ENCODE peak calls at places on chromosomes 7 and 10, in seven cellular contexts. One of them, this sample, is unnamed.
A peak's percentile ranks its signal among the peaks of the same experiment; 100 is the strongest.

GRCh38 chr7:97187067-97187466 is 69.6 kb downstream of the SDHAF3 start:
- DNase-seq in Peyer's patch: no peak
- DNase-seq in fibroblast of the aortic adventitia: peak; percentile 43
- DNase-seq in lung: no peak
- DNase-seq in AG09319: peak; percentile 4
- DNase-seq in hepatocyte: no peak
- DNase-seq in cardiac fibroblast: peak; percentile 60
- DNase-seq in this sample: peak; percentile 67

GRCh38 chr10:79093658-79094411 is 25.1 kb downstream of the ZMIZ1 start:
- DNase-seq in Peyer's patch: peak; percentile 87
- DNase-seq in fibroblast of the aortic adventitia: peak; percentile 64
- DNase-seq in lung: peak; percentile 57
- DNase-seq in AG09319: no peak
- DNase-seq in hepatocyte: peak; percentile 85
- DNase-seq in cardiac fibroblast: peak; percentile 51
- DNase-seq in this sample: no peak

GRCh38 chr7:48366096-48366495 is 194.8 kb downstream of the ABCA13 start:
- DNase-seq in Peyer's patch: no peak
- DNase-seq in fibroblast of the aortic adventitia: no peak
- DNase-seq in lung: no peak
- DNase-seq in AG09319: no peak
- DNase-seq in hepatocyte: no peak
- DNase-seq in cardiac fibroblast: peak; percentile 5
- DNase-seq in this sample: no peak

GRCh38 chr10:76033457-76034196 is 602.2 kb downstream of the LRMDA start:
- DNase-seq in Peyer's patch: no peak
- DNase-seq in fibroblast of the aortic adventitia: peak; percentile 43
- DNase-seq in lung: peak; percentile 34
- DNase-seq in AG09319: peak; percentile 31
- DNase-seq in hepatocyte: peak; percentile 48
- DNase-seq in cardiac fibroblast: peak; percentile 30
- DNase-seq in this sample: peak; percentile 88

GRCh38 chr7:25847331-25848070 is 304.5 kb upstream of the NFE2L3 start:
- DNase-seq in Peyer's patch: no peak
- DNase-seq in fibroblast of the aortic adventitia: peak; percentile 78
- DNase-seq in lung: no peak
- DNase-seq in AG09319: no peak
- DNase-seq in hepatocyte: no peak
- DNase-seq in cardiac fibroblast: peak; percentile 79
- DNase-seq in this sample: peak; percentile 54

GRCh38 chr7:28516390-28517145 is 104.2 kb downstream of the CREB5 start:
- DNase-seq in Peyer's patch: no peak
- DNase-seq in fibroblast of the aortic adventitia: no peak
- DNase-seq in lung: no peak
- DNase-seq in AG09319: no peak
- DNase-seq in hepatocyte: no peak
- DNase-seq in cardiac fibroblast: no peak
- DNase-seq in this sample: no peak

GRCh38 chr10:108393111-108393510 is 1228.6 kb upstream of the SORCS1 start:
- DNase-seq in Peyer's patch: no peak
- DNase-seq in fibroblast of the aortic adventitia: peak; percentile 71
- DNase-seq in lung: no peak
- DNase-seq in AG09319: peak; percentile 10
- DNase-seq in hepatocyte: no peak
- DNase-seq in cardiac fibroblast: peak; percentile 3
- DNase-seq in this sample: peak; percentile 41

GRCh38 chr7:117217121-117217520 is 105.7 kb downstream of the WNT2 start:
- DNase-seq in Peyer's patch: no peak
- DNase-seq in fibroblast of the aortic adventitia: no peak
- DNase-seq in lung: no peak
- DNase-seq in AG09319: no peak
- DNase-seq in hepatocyte: no peak
- DNase-seq in cardiac fibroblast: no peak
- DNase-seq in this sample: peak; percentile 50

GRCh38 chr7:81503321-81503720 is 266.5 kb downstream of the HGF start:
- DNase-seq in Peyer's patch: no peak
- DNase-seq in fibroblast of the aortic adventitia: no peak
- DNase-seq in lung: no peak
- DNase-seq in AG09319: no peak
- DNase-seq in hepatocyte: no peak
- DNase-seq in cardiac fibroblast: no peak
- DNase-seq in this sample: peak; percentile 29

GRCh38 chr7:25407053-25407452 is 178.8 kb upstream of the NPVF start:
- DNase-seq in Peyer's patch: no peak
- DNase-seq in fibroblast of the aortic adventitia: no peak
- DNase-seq in lung: no peak
- DNase-seq in AG09319: no peak
- DNase-seq in hepatocyte: no peak
- DNase-seq in cardiac fibroblast: no peak
- DNase-seq in this sample: no peak

GRCh38 chr10:51918451-51918850 is 219.1 kb upstream of the CSTF2T start:
- DNase-seq in Peyer's patch: no peak
- DNase-seq in fibroblast of the aortic adventitia: no peak
- DNase-seq in lung: no peak
- DNase-seq in AG09319: no peak
- DNase-seq in hepatocyte: no peak
- DNase-seq in cardiac fibroblast: no peak
- DNase-seq in this sample: no peak

GRCh38 chr10:61890430-61890829 is 11.1 kb upstream of the ARID5B start:
- DNase-seq in Peyer's patch: no peak
- DNase-seq in fibroblast of the aortic adventitia: no peak
- DNase-seq in lung: no peak
- DNase-seq in AG09319: no peak
- DNase-seq in hepatocyte: no peak
- DNase-seq in cardiac fibroblast: no peak
- DNase-seq in this sample: peak; percentile 56

GRCh38 chr10:114026189-114027040 is 17.3 kb upstream of the ADRB1 start:
- DNase-seq in Peyer's patch: no peak
- DNase-seq in fibroblast of the aortic adventitia: peak; percentile 47
- DNase-seq in lung: no peak
- DNase-seq in AG09319: no peak
- DNase-seq in hepatocyte: peak; percentile 31
- DNase-seq in cardiac fibroblast: peak; percentile 71
- DNase-seq in this sample: peak; percentile 71

GRCh38 chr7:150716368-150716767 is at the start of gene GIMAP1:
- DNase-seq in Peyer's patch: no peak
- DNase-seq in fibroblast of the aortic adventitia: no peak
- DNase-seq in lung: no peak
- DNase-seq in AG09319: no peak
- DNase-seq in hepatocyte: no peak
- DNase-seq in cardiac fibroblast: no peak
- DNase-seq in this sample: no peak

GRCh38 chr7:3153118-3153517 is 109.5 kb upstream of the CARD11 start:
- DNase-seq in Peyer's patch: no peak
- DNase-seq in fibroblast of the aortic adventitia: no peak
- DNase-seq in lung: no peak
- DNase-seq in AG09319: no peak
- DNase-seq in hepatocyte: no peak
- DNase-seq in cardiac fibroblast: no peak
- DNase-seq in this sample: no peak

GRCh38 chr10:71999360-72000072 is 35.3 kb downstream of the CHST3 start:
- DNase-seq in Peyer's patch: no peak
- DNase-seq in fibroblast of the aortic adventitia: peak; percentile 83
- DNase-seq in lung: peak; percentile 46
- DNase-seq in AG09319: peak; percentile 66
- DNase-seq in hepatocyte: peak; percentile 80
- DNase-seq in cardiac fibroblast: peak; percentile 47
- DNase-seq in this sample: peak; percentile 69

GRCh38 chr7:111558948-111559347 is 3.3 kb downstream of the IMMP2L start:
- DNase-seq in Peyer's patch: no peak
- DNase-seq in fibroblast of the aortic adventitia: peak; percentile 23
- DNase-seq in lung: no peak
- DNase-seq in AG09319: no peak
- DNase-seq in hepatocyte: no peak
- DNase-seq in cardiac fibroblast: no peak
- DNase-seq in this sample: peak; percentile 8

GRCh38 chr7:99525713-99526440 is 21.4 kb downstream of the ZKSCAN5 start:
- DNase-seq in Peyer's patch: no peak
- DNase-seq in fibroblast of the aortic adventitia: no peak
- DNase-seq in lung: no peak
- DNase-seq in AG09319: no peak
- DNase-seq in hepatocyte: no peak
- DNase-seq in cardiac fibroblast: peak; percentile 10
- DNase-seq in this sample: no peak

GRCh38 chr7:125878235-125878928 is 948.8 kb upstream of the POT1 start:
- DNase-seq in Peyer's patch: no peak
- DNase-seq in fibroblast of the aortic adventitia: no peak
- DNase-seq in lung: no peak
- DNase-seq in AG09319: no peak
- DNase-seq in hepatocyte: no peak
- DNase-seq in cardiac fibroblast: no peak
- DNase-seq in this sample: no peak

GRCh38 chr7:27922907-27923306 is 182.9 kb downstream of the TAX1BP1 start:
- DNase-seq in Peyer's patch: no peak
- DNase-seq in fibroblast of the aortic adventitia: no peak
- DNase-seq in lung: no peak
- DNase-seq in AG09319: no peak
- DNase-seq in hepatocyte: no peak
- DNase-seq in cardiac fibroblast: no peak
- DNase-seq in this sample: no peak

GRCh38 chr7:111758332-111758731 is 196.0 kb upstream of the IMMP2L start:
- DNase-seq in Peyer's patch: no peak
- DNase-seq in fibroblast of the aortic adventitia: no peak
- DNase-seq in lung: no peak
- DNase-seq in AG09319: no peak
- DNase-seq in hepatocyte: peak; percentile 8
- DNase-seq in cardiac fibroblast: no peak
- DNase-seq in this sample: no peak

GRCh38 chr10:58016614-58017013 is 251.1 kb downstream of the IPMK start:
- DNase-seq in Peyer's patch: no peak
- DNase-seq in fibroblast of the aortic adventitia: no peak
- DNase-seq in lung: no peak
- DNase-seq in AG09319: no peak
- DNase-seq in hepatocyte: no peak
- DNase-seq in cardiac fibroblast: no peak
- DNase-seq in this sample: no peak

GRCh38 chr10:58014436-58014835 is 253.3 kb downstream of the IPMK start:
- DNase-seq in Peyer's patch: no peak
- DNase-seq in fibroblast of the aortic adventitia: no peak
- DNase-seq in lung: no peak
- DNase-seq in AG09319: no peak
- DNase-seq in hepatocyte: no peak
- DNase-seq in cardiac fibroblast: peak; percentile 56
- DNase-seq in this sample: no peak

GRCh38 chr10:58019863-58020537 is 247.7 kb downstream of the IPMK start:
- DNase-seq in Peyer's patch: no peak
- DNase-seq in fibroblast of the aortic adventitia: no peak
- DNase-seq in lung: no peak
- DNase-seq in AG09319: no peak
- DNase-seq in hepatocyte: no peak
- DNase-seq in cardiac fibroblast: no peak
- DNase-seq in this sample: no peak

GRCh38 chr10:58013406-58013805 is 254.3 kb downstream of the IPMK start:
- DNase-seq in Peyer's patch: no peak
- DNase-seq in fibroblast of the aortic adventitia: no peak
- DNase-seq in lung: no peak
- DNase-seq in AG09319: no peak
- DNase-seq in hepatocyte: no peak
- DNase-seq in cardiac fibroblast: no peak
- DNase-seq in this sample: no peak

DNA sequence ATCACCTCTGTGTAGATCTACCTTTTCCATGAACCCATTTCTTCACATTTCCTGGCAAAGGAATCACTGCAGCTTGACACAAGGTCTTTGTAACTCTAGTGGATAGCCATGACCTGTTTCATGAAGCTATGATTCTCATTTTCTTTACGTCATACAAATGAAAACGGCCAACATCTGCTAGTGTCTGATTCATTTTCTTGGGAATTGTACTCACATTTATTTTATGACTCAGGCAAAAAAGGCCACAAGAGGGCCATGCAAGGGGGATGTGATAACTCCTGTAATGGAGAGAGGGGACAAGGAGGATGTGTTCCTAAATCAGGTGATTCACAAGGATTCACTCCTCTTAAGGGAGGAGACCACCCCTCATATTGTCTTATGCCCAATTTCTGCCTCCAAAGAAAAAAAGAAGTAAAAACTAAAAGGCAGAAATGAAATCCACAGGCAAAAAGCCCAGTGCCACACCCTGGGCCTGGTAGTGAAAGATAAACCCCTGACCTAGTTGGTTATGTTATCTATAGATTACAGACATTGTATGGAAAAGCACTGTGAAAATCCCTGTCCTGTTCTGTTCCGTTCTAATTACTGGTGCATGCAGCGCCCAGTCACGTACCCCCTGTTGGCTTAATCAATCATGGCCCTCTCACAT is 249.9 kb downstream of the IPMK start:
- DNase-seq in Peyer's patch: no peak
- DNase-seq in fibroblast of the aortic adventitia: peak; percentile 87
- DNase-seq in lung: no peak
- DNase-seq in AG09319: peak; percentile 25
- DNase-seq in hepatocyte: no peak
- DNase-seq in cardiac fibroblast: peak; percentile 97
- DNase-seq in this sample: peak; percentile 84
- TF ChIP-seq CTCF in Peyer's patch: no peak
- TF ChIP-seq CTCF in fibroblast of the aortic adventitia: peak; percentile 46
- TF ChIP-seq CTCF in lung: no peak
- TF ChIP-seq CTCF in AG09319: peak; percentile 22
- TF ChIP-seq CTCF in hepatocyte: no peak
- TF ChIP-seq CTCF in cardiac fibroblast: peak; percentile 38
- TF ChIP-seq CTCF in this sample: peak; percentile 44

GRCh38 chr10:80861882-80862281 is 324.2 kb downstream of the SH2D4B start:
- DNase-seq in Peyer's patch: no peak
- DNase-seq in fibroblast of the aortic adventitia: no peak
- DNase-seq in lung: no peak
- DNase-seq in AG09319: no peak
- DNase-seq in hepatocyte: peak; percentile 11
- DNase-seq in cardiac fibroblast: no peak
- DNase-seq in this sample: no peak
- TF ChIP-seq CTCF in Peyer's patch: no peak
- TF ChIP-seq CTCF in fibroblast of the aortic adventitia: no peak
- TF ChIP-seq CTCF in lung: no peak
- TF ChIP-seq CTCF in AG09319: no peak
- TF ChIP-seq CTCF in hepatocyte: peak; percentile 43
- TF ChIP-seq CTCF in cardiac fibroblast: no peak
- TF ChIP-seq CTCF in this sample: no peak

GRCh38 chr10:59709472-59710125 is at the start of gene SLC16A9:
- DNase-seq in Peyer's patch: peak; percentile 69
- DNase-seq in fibroblast of the aortic adventitia: peak; percentile 40
- DNase-seq in lung: peak; percentile 46
- DNase-seq in AG09319: no peak
- DNase-seq in hepatocyte: peak; percentile 82
- DNase-seq in cardiac fibroblast: peak; percentile 53
- DNase-seq in this sample: peak; percentile 4
- TF ChIP-seq CTCF in Peyer's patch: no peak
- TF ChIP-seq CTCF in fibroblast of the aortic adventitia: peak; percentile 44
- TF ChIP-seq CTCF in lung: no peak
- TF ChIP-seq CTCF in AG09319: peak; percentile 26
- TF ChIP-seq CTCF in hepatocyte: peak; percentile 39
- TF ChIP-seq CTCF in cardiac fibroblast: peak; percentile 23
- TF ChIP-seq CTCF in this sample: peak; percentile 24

DNA sequence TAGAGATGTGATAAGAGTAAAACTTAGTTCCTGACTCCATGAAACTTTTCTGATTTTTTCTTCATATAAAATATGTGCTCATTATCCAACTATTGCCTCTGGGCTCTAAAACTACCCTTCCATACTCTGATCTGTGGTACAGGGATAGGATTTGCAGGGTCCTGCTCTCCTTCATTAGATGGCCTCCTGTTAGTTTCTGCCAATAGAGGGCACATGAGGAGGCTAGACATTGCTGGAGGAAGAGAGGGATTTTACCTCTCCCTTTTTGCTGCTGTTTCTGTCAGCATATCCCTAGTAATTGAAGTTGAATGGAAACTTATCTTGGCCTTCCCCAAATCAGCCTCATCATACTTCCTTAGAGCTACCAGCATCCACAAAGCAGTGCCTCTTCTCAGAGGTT is 269.4 kb downstream of the NXPH1 start:
- DNase-seq in Peyer's patch: no peak
- DNase-seq in fibroblast of the aortic adventitia: no peak
- DNase-seq in lung: no peak
- DNase-seq in AG09319: no peak
- DNase-seq in hepatocyte: no peak
- DNase-seq in cardiac fibroblast: no peak
- DNase-seq in this sample: no peak
- TF ChIP-seq CTCF in Peyer's patch: no peak
- TF ChIP-seq CTCF in fibroblast of the aortic adventitia: no peak
- TF ChIP-seq CTCF in lung: no peak
- TF ChIP-seq CTCF in AG09319: no peak
- TF ChIP-seq CTCF in hepatocyte: no peak
- TF ChIP-seq CTCF in cardiac fibroblast: no peak
- TF ChIP-seq CTCF in this sample: no peak